ENCODE peak calls at places on chromosomes 2 and 18, in eight cellular contexts. C is type B pancreatic cell, A is GM13976, Z is endodermal cell, O is heart right ventricle, N is BJ, P is progenitor cell of endocrine pancreas, D is choroid plexus epithelial cell. F is an unnamed sample.

GRCh38 chr2:64721326-64721633 is 67.6 kb upstream of the SERTAD2 start:
- DNase-seq in D (no peak), Z (no peak), P (no peak), C (no peak), O (no peak), N (no peak), A (no peak), F (no peak)

GRCh38 chr2:231900486-231900942 is 25.7 kb downstream of the NPPC start:
- DNase-seq in D (peak; percentile 75), N (no peak), C (peak; percentile 83), P (peak; percentile 82), O (peak; percentile 65), A (peak; percentile 88), Z (peak; percentile 99), F (peak; percentile 91)

GRCh38 chr2:233960203-233960602 is 43.0 kb downstream of the TRPM8 start:
- DNase-seq in A (no peak), C (no peak), P (no peak), Z (no peak), N (no peak), D (no peak), O (no peak), F (no peak)

GRCh38 chr2:20370191-20370590 is 19.5 kb upstream of the PUM2 start:
- DNase-seq in P (no peak), N (no peak), C (no peak), O (no peak), A (no peak), D (no peak), Z (no peak), F (no peak)

GRCh38 chr2:53397085-53397484 is 370.5 kb upstream of the CHAC2 start:
- DNase-seq in C (no peak), Z (no peak), A (no peak), N (no peak), D (no peak), O (no peak), P (no peak), F (no peak)

GRCh38 chr2:120952318-120952717 is 216.7 kb downstream of the GLI2 start:
- DNase-seq in P (no peak), N (no peak), Z (no peak), D (peak; percentile 81), A (no peak), C (no peak), O (no peak), F (no peak)

GRCh38 chr18:33536904-33537303 is 41.1 kb upstream of the ASXL3 start:
- DNase-seq in D (no peak), C (no peak), P (no peak), Z (no peak), A (no peak), N (no peak), O (no peak), F (no peak)

GRCh38 chr18:44687421-44687820 is 6.7 kb downstream of the SETBP1 start:
- DNase-seq in P (no peak), Z (no peak), A (no peak), C (no peak), D (no peak), O (no peak), N (no peak), F (no peak)

GRCh38 chr2:181781082-181781786 is 100.9 kb upstream of the NEUROD1 start:
- DNase-seq in P (no peak), C (no peak), O (no peak), D (no peak), N (no peak), Z (no peak), A (no peak), F (no peak)

GRCh38 chr2:52968043-52968442 is 799.6 kb upstream of the CHAC2 start:
- DNase-seq in A (no peak), Z (no peak), C (no peak), O (no peak), P (no peak), D (no peak), N (no peak), F (no peak)

GRCh38 chr18:49597556-49597955 is 35.7 kb downstream of the LIPG start:
- DNase-seq in C (no peak), D (no peak), P (no peak), N (no peak), O (no peak), Z (peak; percentile 49), A (no peak), F (no peak)

GRCh38 chr2:32427672-32428622 is 71.1 kb downstream of the BIRC6 start:
- DNase-seq in D (peak; percentile 4), O (no peak), N (no peak), P (no peak), A (no peak), Z (no peak), C (no peak), F (no peak)

GRCh38 chr2:148812306-148812705 is 62.7 kb upstream of the KIF5C start:
- DNase-seq in D (peak; percentile 72), C (no peak), A (no peak), Z (no peak), O (peak; percentile 41), P (no peak), N (no peak), F (no peak)

GRCh38 chr2:96353606-96354095 is 18.1 kb downstream of the NCAPH start:
- DNase-seq in O (peak; percentile 45), A (no peak), D (peak; percentile 74), Z (no peak), C (no peak), N (no peak), P (no peak), F (no peak)

GRCh38 chr2:126885701-126886121 is 13.0 kb upstream of the TEX51 start:
- DNase-seq in N (no peak), C (no peak), D (peak; percentile 35), A (no peak), O (no peak), P (no peak), Z (peak; percentile 66), F (peak; percentile 82)

DNA sequence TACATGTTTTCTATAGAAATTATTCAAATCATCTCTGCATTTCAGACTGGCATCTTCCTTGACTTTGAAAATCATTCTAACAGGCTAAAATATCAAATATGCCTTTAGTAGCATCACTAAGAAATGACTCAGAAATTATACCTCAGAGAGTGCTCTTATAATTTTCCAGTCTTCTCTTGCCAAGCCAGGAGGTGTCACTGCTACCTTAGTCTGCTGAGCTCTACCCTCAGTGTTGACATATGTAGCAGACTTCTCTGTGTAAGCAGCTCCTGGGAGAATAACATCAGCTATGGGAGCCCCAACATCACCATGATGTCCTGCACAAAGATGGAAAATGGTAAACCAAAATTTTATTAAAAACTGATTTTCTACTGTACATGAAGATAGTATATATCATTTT is 31.6 kb downstream of the NDUFS1 start:
- DNase-seq in O (no peak), Z (no peak), P (no peak), D (peak; percentile 23), C (no peak), N (no peak), A (no peak), F (no peak)
- TF ChIP-seq CTCF in O (no peak), Z (peak; percentile 45), P (no peak), D (peak; percentile 11), C (no peak), N (no peak), A (no peak), F (peak; percentile 13)

GRCh38 chr2:169479257-169480078 is at the start of gene BBS5:
- DNase-seq in A (peak; percentile 91), P (peak; percentile 56), D (peak; percentile 91), O (peak; percentile 84), Z (peak; percentile 90), N (peak; percentile 62), C (peak; percentile 87), F (peak; percentile 95)
- TF ChIP-seq CTCF in A (peak; percentile 67), P (peak; percentile 68), D (peak; percentile 63), O (peak; percentile 20), Z (peak; percentile 73), N (peak; percentile 67), C (peak; percentile 64), F (peak; percentile 81)

GRCh38 chr2:130288467-130289403 is 54.0 kb upstream of the IMP4 start:
- DNase-seq in A (no peak), P (no peak), O (no peak), C (no peak), Z (peak; percentile 91), N (no peak), D (no peak), F (no peak)
- TF ChIP-seq CTCF in A (no peak), P (peak; percentile 37), O (no peak), C (no peak), Z (peak; percentile 71), N (no peak), D (no peak), F (no peak)

GRCh38 chr18:21747764-21748693 is 7.4 kb downstream of the MIB1 start:
- DNase-seq in C (no peak), A (no peak), D (no peak), P (no peak), O (no peak), Z (no peak), N (no peak), F (no peak)
- TF ChIP-seq CTCF in C (no peak), A (no peak), D (no peak), P (no peak), O (no peak), Z (no peak), N (no peak), F (no peak)

DNA sequence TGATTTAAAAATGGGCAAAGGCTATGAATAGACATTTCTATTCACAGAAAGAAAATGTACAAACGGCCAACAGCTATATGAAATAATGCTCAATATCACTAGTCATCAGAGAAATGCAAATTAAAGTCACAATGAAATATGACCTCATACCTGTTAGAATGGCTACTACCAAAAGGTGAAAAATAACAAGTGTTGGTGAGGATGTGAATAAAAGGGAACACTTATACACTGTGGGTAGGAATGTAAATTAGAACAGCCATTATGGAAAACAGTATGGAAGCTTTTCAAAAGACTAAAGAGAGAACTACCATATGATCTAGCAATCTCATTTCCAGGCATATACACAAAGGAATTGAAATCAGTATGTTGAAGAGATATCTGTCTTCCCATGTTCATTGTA is 118.9 kb upstream of the SPOPL start:
- DNase-seq in O (no peak), A (no peak), C (no peak), Z (no peak), P (no peak), N (no peak), D (no peak), F (no peak)
- TF ChIP-seq CTCF in O (no peak), A (no peak), C (no peak), Z (no peak), P (no peak), N (no peak), D (no peak), F (no peak)

GRCh38 chr2:43226955-43227829 is 786 bp upstream of the ZFP36L2 start:
- DNase-seq in Z (peak; percentile 93), A (peak; percentile 76), D (peak; percentile 87), C (peak; percentile 84), O (peak; percentile 93), P (peak; percentile 77), N (no peak), F (no peak)

GRCh38 chr2:43226558-43226954 is at the start of gene ZFP36L2:
- DNase-seq in N (no peak), O (peak; percentile 96), P (peak; percentile 85), D (peak; percentile 97), A (peak; percentile 97), Z (peak; percentile 95), C (peak; percentile 97), F (no peak)

GRCh38 chr2:43228341-43228751 is 1.9 kb upstream of the ZFP36L2 start:
- DNase-seq in D (no peak), Z (no peak), N (no peak), P (no peak), C (no peak), A (no peak), O (no peak), F (no peak)

GRCh38 chr2:43228782-43229659 is 2.6 kb upstream of the ZFP36L2 start:
- DNase-seq in Z (no peak), P (no peak), O (no peak), N (no peak), A (no peak), D (peak; percentile 30), C (no peak), F (no peak)

GRCh38 chr2:43227830-43228280 is 1.4 kb upstream of the ZFP36L2 start:
- DNase-seq in Z (no peak), D (no peak), N (no peak), O (no peak), P (no peak), A (no peak), C (no peak), F (no peak)
- TF ChIP-seq CTCF in Z (no peak), D (no peak), N (peak; percentile 55), O (no peak), P (no peak), A (no peak), C (no peak), F (no peak)

F was measured in chondrocyte.